ENCODE peak calls at places on chromosomes 11 and 22, in four cellular contexts. D, F, G and Q are unnamed samples. For H3K4me1, the result is how much of the 10 kb centered on the place peaks cover.

GRCh38 chr22:45499746-45500145 is 2.9 kb upstream of the FBLN1 start:
- DNase-seq in D (no peak), F (no peak), G (no peak), Q (no peak)

GRCh38 chr11:72740562-72741428 is 11.4 kb downstream of the ARAP1 start:
- DNase-seq in D (no peak), F (no peak), G (no peak), Q (no peak)

GRCh38 chr22:45602824-45603301 is 68.8 kb upstream of the ATXN10 start:
- DNase-seq in D (no peak), G (no peak), F (no peak), Q (no peak)

GRCh38 chr11:124814739-124815138 is 14.5 kb upstream of the MSANTD2 start:
- DNase-seq in G (no peak), F (no peak), D (no peak), Q (no peak)

GRCh38 chr11:1299621-1300020 is 9.8 kb downstream of the TOLLIP start:
- DNase-seq in G (no peak), D (no peak), F (no peak), Q (peak)

GRCh38 chr22:31346733-31347250 is 646 bp upstream of the PATZ1 start:
- DNase-seq in G (peak), D (peak), F (no peak), Q (peak)

GRCh38 chr22:21087119-21087518 is 41.4 kb downstream of the LRRC74B start:
- DNase-seq in G (no peak), D (no peak), F (peak), Q (no peak)

GRCh38 chr11:133724116-133724515 is 121.2 kb downstream of the SPATA19 start:
- DNase-seq in F (no peak), D (no peak), G (no peak), Q (no peak)

GRCh38 chr11:74319139-74319538 is 7.7 kb upstream of the P4HA3 start:
- DNase-seq in F (no peak), D (no peak), G (no peak), Q (no peak)

GRCh38 chr11:14357843-14358728 is 897 bp downstream of the RRAS2 start:
- DNase-seq in D (peak), G (no peak), F (no peak), Q (peak)

GRCh38 chr11:23688835-23689234 is 808.0 kb upstream of the LUZP2 start:
- DNase-seq in D (no peak), G (no peak), F (no peak), Q (no peak)

GRCh38 chr11:2732261-2732939 is 32.6 kb upstream of the KCNQ1OT1 start:
- DNase-seq in G (no peak), D (no peak), F (no peak), Q (no peak)

GRCh38 chr11:58433638-58434203 is 5.8 kb upstream of the OR5B2 start:
- DNase-seq in D (no peak), G (no peak), F (no peak), Q (no peak)

GRCh38 chr22:23691748-23692423 is 1.1 kb downstream of the RGL4 start:
- DNase-seq in D (no peak), F (no peak), G (no peak), Q (no peak)

GRCh38 chr11:116072776-116073175 is 568.6 kb upstream of the CADM1 start:
- DNase-seq in D (no peak), F (no peak), G (no peak), Q (no peak)

GRCh38 chr11:83000381-83000780 is 71.3 kb downstream of the RAB30 start:
- DNase-seq in D (no peak), G (no peak), F (no peak), Q (no peak)

GRCh38 chr11:73507086-73507485 is 90.8 kb downstream of the FAM168A start:
- DNase-seq in D (no peak), G (no peak), F (no peak), Q (no peak)

GRCh38 chr11:31798057-31799035 is 12.8 kb downstream of the PAX6 start:
- DNase-seq in F (peak), D (no peak), G (no peak), Q (no peak)

GRCh38 chr11:17148536-17148935 is 59.2 kb downstream of the PIK3C2A start:
- DNase-seq in F (no peak), D (no peak), G (no peak), Q (no peak)

GRCh38 chr11:15493921-15494630 is 379.4 kb downstream of the INSC start:
- DNase-seq in F (peak), G (no peak), D (no peak), Q (peak)

GRCh38 chr11:128776434-128777284 is 82.8 kb downstream of the FLI1 start:
- DNase-seq in G (no peak), F (no peak), D (peak), Q (peak)

GRCh38 chr11:72238040-72238450 is 5.9 kb downstream of the PHOX2A start:
- DNase-seq in D (peak), G (no peak), F (no peak), Q (peak)

GRCh38 chr11:64502634-64503033 is 88.4 kb upstream of the SLC22A12 start:
- DNase-seq in F (no peak), G (no peak), D (no peak), Q (no peak)

GRCh38 chr22:37526376-37526775 is 7.2 kb upstream of the CARD10 start:
- DNase-seq in F (no peak), D (no peak), G (no peak), Q (no peak)

GRCh38 chr22:37525073-37525745 is 6.0 kb upstream of the CARD10 start:
- DNase-seq in G (no peak), F (no peak), D (peak), Q (no peak)

GRCh38 chr22:37529652-37530345 is 10.6 kb upstream of the CARD10 start:
- DNase-seq in G (no peak), F (no peak), D (no peak), Q (no peak)

GRCh38 chr22:37521236-37521739 is 2.1 kb upstream of the CARD10 start:
- DNase-seq in F (no peak), G (no peak), D (no peak), Q (no peak)

DNA sequence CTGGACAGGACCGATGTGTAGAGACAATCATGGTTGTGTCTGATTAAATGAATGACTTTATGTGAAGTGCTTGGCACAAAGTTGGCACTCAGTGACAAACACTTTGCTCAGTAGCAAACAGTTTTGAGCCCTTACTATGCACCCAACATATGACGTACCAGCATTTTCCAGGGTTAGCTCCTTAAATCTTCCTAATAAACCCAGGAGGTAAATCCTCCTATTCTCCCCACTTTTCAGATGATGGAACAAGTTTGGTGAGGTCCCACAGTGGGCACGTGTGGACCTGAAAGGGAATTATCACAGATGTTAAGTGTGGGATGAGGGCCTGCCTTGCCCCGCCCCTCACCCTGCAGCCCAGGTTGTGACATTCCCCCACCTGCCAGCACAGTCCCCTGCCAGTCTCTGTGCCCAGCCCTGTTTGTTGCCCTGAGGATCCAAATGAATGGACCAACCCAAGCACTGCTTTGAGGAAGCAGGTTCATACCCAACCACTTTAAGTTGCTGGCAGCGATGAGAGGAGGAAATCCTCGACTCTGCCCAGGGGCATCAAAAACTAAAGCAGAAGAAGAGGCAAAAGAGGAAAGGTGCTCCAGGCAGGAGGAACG is 6.6 kb upstream of the CARD10 start:
- DNase-seq in F (no peak), G (no peak), D (no peak), Q (no peak)
- H3K27ac ChIP-seq in F (no peak), G (peak), D (peak), Q (no peak)

DNA sequence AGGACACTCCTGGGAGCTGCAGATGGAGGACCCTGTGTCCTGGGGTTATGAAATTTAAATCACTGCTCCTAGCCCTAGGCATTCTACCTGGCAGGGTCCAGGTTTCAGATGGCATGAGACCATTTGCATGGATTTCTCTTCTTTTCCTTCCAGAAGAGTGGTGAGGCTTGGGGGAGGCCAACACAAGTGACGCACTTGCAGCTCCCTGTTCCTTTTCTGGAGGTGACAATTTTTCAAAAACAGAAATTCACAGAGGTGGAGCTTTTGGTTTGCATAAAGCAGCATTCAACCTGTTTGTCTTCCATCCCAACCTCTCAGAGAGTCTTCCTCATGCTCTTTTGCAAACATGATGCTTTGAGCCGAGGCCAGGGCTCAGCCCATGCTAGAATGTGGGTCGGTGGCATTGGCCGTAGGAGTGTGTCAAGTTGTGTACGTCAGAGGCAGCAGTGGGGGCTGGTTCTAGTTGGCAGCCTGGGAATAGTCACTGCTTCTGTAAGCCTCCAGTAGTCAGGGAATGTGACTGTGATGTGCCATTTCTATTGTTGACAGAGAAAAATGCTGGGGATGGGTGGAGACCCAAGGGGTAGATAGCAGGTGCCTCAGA is 6.4 kb downstream of the CRY2 start:
- DNase-seq in F (no peak), G (no peak), D (no peak), Q (no peak)
- H3K4me1 ChIP-seq in F (half or more), G (half or more), D (under half), Q (half or more)

GRCh38 chr22:19857382-19857781 is 2.7 kb upstream of the GNB1L start:
- DNase-seq in G (no peak), F (no peak), D (no peak), Q (no peak)

GRCh38 chr22:19855504-19856409 is 1.1 kb upstream of the GNB1L start:
- DNase-seq in F (peak), D (peak), G (no peak), Q (peak)

GRCh38 chr22:19853879-19854777 is 546 bp downstream of the GNB1L start:
- DNase-seq in G (no peak), F (peak), D (no peak), Q (no peak)

GRCh38 chr22:19853058-19853878 is 1.4 kb downstream of the GNB1L start:
- DNase-seq in D (no peak), F (no peak), G (no peak), Q (no peak)

DNA sequence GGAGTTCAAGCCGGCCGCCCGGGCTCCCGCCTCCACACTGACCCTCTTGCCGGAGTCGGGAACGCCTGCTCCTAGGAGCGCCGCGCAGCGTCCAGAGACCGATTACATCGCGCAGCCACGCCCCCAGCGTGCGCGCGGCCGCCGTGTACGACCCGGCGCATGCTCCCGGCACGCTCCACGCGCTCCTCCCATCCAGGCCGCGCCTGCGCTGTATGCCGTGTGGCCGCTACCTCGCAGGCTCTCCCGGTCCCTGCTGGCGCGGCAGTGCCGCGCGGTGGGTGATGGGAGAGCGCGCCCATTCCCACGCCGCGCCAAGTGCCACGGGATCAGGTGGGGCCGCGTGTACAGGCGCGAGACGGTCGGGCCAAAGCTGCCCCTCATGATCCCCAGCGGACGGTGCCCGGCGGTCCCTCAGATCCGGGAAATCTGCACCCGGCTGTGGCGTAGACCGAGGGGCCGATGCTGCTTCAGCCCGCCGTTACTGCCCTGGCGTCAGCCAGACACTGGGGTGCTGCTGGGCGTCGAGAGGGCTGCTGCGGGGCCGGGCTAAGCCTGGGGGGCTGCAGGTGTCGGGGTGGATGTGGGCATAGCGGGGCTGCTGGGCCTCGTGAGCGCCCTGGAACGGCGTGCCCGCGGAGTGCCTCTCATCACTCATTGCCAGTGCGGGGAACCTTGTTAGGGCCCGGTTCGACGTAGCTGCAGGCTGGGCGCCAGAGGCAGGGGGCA is at the start of the genes GNB1L and RTL10:
- DNase-seq in G (peak), D (peak), F (peak), Q (peak)
- TF ChIP-seq POLR2A in G (peak), D (peak), F (peak), Q (peak)

DNA sequence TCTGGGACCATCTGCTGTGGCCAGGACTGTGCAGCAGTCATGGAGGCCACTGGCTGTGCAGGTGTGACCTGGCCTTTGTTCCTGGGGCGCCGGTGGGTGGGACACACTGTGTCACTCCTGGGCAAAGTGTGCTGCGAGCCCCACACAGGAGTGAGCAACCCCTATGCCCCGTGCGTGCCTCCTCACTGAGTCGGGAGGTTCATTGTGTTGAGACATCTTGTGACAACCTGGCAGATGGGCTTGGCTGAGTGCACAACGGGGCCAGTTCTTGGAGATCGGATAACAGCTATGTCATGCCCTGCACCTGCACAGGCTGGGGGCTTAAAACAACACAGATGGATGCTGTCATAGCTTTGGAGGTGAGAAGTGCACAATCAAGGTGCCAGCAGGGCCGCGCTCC is 13.5 kb downstream of the ANO1 start:
- DNase-seq in F (no peak), G (no peak), D (no peak), Q (no peak)
- H3K27ac ChIP-seq in F (no peak), G (no peak), D (no peak), Q (no peak)

GRCh38 chr22:35315141-35315854 is 15.6 kb downstream of the TOM1 start:
- DNase-seq in D (no peak), F (no peak), G (peak), Q (peak)
- H3K4me1 ChIP-seq in D (under half), F (half or more), G (under half), Q (under half)

DNA sequence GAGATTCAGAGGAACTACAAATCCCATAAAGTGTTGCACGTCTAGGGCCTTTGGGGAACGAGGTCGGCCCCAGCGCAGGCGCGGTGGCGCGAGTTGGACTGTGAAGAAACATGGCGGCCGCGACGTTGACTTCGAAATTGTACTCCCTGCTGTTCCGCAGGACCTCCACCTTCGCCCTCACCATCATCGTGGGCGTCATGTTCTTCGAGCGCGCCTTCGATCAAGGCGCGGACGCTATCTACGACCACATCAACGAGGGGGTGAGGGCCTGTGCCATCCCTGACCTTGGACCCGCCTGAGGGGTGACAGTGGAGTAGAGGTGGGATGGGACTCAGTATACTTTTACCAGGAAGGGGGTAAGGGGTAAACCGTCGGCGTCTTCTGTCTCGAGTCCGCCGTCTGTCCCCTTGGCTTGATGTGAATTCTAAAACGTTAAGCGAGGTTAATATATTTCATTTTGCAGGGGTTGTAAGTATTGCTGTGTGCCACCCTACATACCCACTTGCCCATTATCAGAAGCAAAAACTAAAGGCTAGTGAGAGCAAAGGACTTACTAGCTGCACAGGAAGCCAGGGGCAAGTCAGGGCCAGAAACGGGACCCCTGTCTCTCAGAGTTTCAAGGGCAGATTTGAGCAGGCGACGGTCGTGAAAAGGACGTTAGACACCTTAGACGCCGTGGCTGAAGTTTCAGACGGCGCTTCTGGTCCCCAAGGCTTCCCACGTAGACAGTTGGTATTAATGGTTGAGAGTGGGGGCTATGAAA is at the start of gene UQCR10:
- DNase-seq in F (peak), D (peak), G (peak), Q (peak)
- TF ChIP-seq POLR2A in F (peak), D (peak), G (peak), Q (no peak)

DNA sequence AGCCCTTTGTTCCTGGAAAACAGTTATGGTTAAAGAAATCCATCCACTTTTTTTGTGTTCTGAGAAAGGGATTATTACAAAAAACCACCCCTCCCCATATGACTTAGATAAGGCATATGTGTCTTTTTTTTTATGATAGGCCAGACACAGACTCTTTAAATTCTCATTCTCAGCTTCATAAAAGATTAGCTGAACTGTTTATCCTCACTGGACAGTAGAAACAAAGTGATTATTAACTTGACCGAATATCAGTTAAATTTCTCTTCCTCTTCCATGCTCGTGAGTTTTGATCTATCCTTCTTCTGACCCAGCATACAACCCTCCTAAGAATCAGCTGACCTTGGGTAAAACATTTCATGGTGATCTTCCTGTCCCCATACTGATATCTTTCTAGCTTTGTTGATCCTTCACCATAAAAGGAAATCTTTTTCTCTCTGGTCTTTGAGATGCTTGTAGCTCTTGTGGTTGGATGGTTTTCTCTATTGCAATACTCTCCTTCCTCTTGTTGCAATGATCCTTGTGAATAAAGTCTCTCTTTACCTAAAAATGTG is 26.2 kb downstream of the OR2AG2 start:
- DNase-seq in G (no peak), D (no peak), F (no peak), Q (no peak)
- H3K27ac ChIP-seq in G (peak), D (no peak), F (no peak), Q (no peak)

DNA sequence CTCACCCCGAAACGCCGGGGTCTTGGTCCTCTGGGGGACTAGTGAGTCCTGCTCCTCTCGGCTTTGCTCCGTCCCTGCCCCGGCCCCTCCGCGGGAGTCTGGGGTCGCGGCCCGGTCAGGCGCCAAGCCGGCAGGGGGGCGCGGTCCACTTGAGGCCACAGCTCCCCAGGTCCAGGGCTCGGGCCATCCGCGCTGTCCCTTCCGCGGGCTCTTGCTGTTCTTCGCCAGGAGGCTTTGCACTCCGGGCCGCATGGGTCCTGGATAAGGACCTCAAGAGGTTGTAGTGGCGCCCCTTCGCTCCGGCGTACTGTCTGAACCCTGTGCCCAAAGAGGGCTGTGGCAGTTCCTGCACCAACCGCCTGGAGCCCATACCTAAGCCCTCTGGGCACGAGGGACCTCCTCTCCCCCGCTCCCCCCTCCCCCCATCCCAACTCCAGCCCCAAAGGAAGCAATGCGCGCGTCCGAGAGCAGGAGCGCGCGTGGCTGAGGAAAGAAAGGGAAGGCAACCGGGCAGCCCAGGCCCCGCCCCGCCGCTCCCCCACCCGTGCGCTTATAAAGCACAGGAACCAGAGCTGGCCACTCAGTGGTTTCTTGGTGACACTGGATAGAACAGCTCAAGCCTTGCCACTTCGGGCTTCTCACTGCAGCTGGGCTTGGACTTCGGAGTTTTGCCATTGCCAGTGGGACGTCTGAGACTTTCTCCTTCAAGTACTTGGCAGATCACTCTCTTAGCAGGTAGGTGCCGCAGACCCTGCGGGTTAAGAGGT is at the start of gene ADM:
- DNase-seq in F (peak), G (peak), D (peak), Q (peak)
- H3K4me1 ChIP-seq in F (under half), G (under half), D (under half), Q (half or more)

GRCh38 chr11:19116971-19117759 is at the start of gene ZDHHC13:
- DNase-seq in G (peak), D (peak), F (peak), Q (peak)
- TF ChIP-seq POLR2A in G (peak), D (peak), F (no peak), Q (peak)